ENCODE peak calls at places on chromosomes 6 and 20, in ten cellular contexts. U is right cardiac atrium; R is H7; O is left ventricle myocardium inferior; N is CD8-positive, alpha-beta T cell; V is BJ; D is aorta; A is fibroblast of the aortic adventitia; I is PC-3; L is prostate gland. B is an unnamed sample.
A peak's percentile ranks its signal among the peaks of the same experiment; 100 is the strongest.

GRCh38 chr6:34459899-34460593 is 5.8 kb upstream of the PACSIN1 start:
- DNase-seq in U (no peak), R (peak; percentile 79), O (no peak), N (peak; percentile 12), V (no peak), D (no peak), A (peak; percentile 63), I (peak; percentile 73), L (peak; percentile 44), B (peak; percentile 48)

GRCh38 chr6:168865-169455 is 123.3 kb upstream of the DUSP22 start:
- DNase-seq in U (no peak), R (peak; percentile 62), O (no peak), N (no peak), V (no peak), D (no peak), A (peak; percentile 75), I (peak; percentile 81), L (no peak), B (peak; percentile 50)

GRCh38 chr6:35505985-35506384 is 6.7 kb downstream of the TULP1 start:
- DNase-seq in U (no peak), R (peak; percentile 81), O (no peak), N (no peak), V (no peak), D (no peak), A (no peak), I (no peak), L (no peak), B (no peak)

GRCh38 chr6:132919476-132919875 is 105.1 kb downstream of the RPS12 start:
- DNase-seq in U (peak; percentile 78), R (no peak), O (peak; percentile 69), N (no peak), V (peak; percentile 26), D (no peak), A (peak; percentile 70), I (peak; percentile 70), L (peak; percentile 30), B (peak; percentile 93)

GRCh38 chr20:57135875-57136274 is 130.6 kb downstream of the BMP7 start:
- DNase-seq in U (no peak), R (no peak), O (no peak), N (no peak), V (no peak), D (peak; percentile 21), A (no peak), I (no peak), L (no peak), B (no peak)

GRCh38 chr6:37265031-37265430 is 7.1 kb upstream of the TMEM217 start:
- DNase-seq in U (no peak), R (no peak), O (no peak), N (no peak), V (no peak), D (no peak), A (no peak), I (no peak), L (no peak), B (no peak)

GRCh38 chr6:170529839-170530520 is 23.1 kb downstream of the PSMB1 start:
- DNase-seq in U (peak; percentile 78), R (peak; percentile 71), O (peak; percentile 70), N (peak; percentile 39), V (peak; percentile 5), D (peak; percentile 88), A (peak; percentile 79), I (peak; percentile 70), L (peak; percentile 70), B (peak; percentile 80)

GRCh38 chr6:125014157-125014957 is 52.1 kb downstream of the RNF217 start:
- DNase-seq in U (no peak), R (no peak), O (no peak), N (no peak), V (no peak), D (no peak), A (peak; percentile 88), I (no peak), L (no peak), B (peak; percentile 77)

GRCh38 chr6:108766886-108767285 is 81.3 kb upstream of the ARMC2 start:
- DNase-seq in U (no peak), R (no peak), O (no peak), N (no peak), V (no peak), D (no peak), A (no peak), I (no peak), L (no peak), B (no peak)

GRCh38 chr6:89562114-89562815 is 76.3 kb downstream of the LYRM2 start:
- DNase-seq in U (peak; percentile 29), R (no peak), O (no peak), N (no peak), V (no peak), D (no peak), A (peak; percentile 10), I (no peak), L (no peak), B (peak; percentile 6)
- H3K4me3 ChIP-seq in U (peak overlapping the region; percentile 21), R (no peak overlapping the region), O (peak overlapping the region; percentile 47), N (no peak overlapping the region), V (no peak overlapping the region), D (peak overlapping the region; percentile 84), A (no peak overlapping the region), I (no peak overlapping the region), L (no peak overlapping the region), B (no peak overlapping the region)

DNA sequence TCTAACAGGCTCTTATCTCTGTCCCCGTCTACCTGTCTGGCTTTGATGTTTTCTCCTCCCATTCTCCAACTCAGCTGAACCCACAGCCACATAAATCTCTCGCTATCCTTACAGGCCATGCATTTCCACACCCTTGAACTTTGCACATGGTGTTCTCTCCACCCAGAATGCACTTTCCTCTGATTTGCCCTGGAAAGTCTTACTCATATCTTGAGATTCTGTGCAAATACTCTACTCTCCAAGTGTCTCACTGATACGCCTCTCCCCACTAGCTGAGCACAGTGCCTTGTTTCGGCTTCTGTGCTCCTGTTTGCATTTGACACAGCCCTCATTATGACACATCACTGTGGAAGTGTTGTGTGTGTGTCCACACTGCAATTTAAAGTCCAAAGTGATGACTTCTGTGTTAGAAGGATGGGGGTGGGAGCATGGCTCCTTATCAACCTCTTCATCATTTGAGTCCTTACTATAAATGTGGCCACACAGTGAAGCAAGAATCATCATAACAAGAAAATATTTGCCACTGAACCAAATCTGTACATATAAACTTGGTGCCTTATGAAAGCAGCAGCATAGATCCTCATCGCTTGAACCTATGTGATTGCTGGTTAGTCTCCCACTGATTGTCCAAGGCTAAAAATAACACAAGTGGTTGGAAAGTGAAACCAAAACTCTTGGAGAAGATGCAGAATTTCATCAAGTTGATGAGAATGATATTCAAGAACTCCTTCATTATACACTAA is 5.5 kb upstream of the PRELID3B start:
- DNase-seq in U (no peak), R (no peak), O (no peak), N (no peak), V (no peak), D (no peak), A (peak; percentile 25), I (peak; percentile 96), L (no peak), B (peak; percentile 38)
- H3K4me3 ChIP-seq in U (no peak overlapping the region), R (no peak overlapping the region), O (no peak overlapping the region), N (no peak overlapping the region), V (no peak overlapping the region), D (no peak overlapping the region), A (peak overlapping the region; percentile 25), I (peak overlapping the region; percentile 34), L (no peak overlapping the region), B (no peak overlapping the region)

GRCh38 chr20:45340951-45341350 is 7.3 kb downstream of the SDC4 start:
- DNase-seq in U (no peak), R (peak; percentile 72), O (no peak), N (no peak), V (no peak), D (no peak), A (no peak), I (no peak), L (no peak), B (no peak)
- H3K4me3 ChIP-seq in U (no peak overlapping the region), R (no peak overlapping the region), O (peak overlapping the region; percentile 55), N (no peak overlapping the region), V (no peak overlapping the region), D (no peak overlapping the region), A (no peak overlapping the region), I (no peak overlapping the region), L (no peak overlapping the region), B (no peak overlapping the region)

DNA sequence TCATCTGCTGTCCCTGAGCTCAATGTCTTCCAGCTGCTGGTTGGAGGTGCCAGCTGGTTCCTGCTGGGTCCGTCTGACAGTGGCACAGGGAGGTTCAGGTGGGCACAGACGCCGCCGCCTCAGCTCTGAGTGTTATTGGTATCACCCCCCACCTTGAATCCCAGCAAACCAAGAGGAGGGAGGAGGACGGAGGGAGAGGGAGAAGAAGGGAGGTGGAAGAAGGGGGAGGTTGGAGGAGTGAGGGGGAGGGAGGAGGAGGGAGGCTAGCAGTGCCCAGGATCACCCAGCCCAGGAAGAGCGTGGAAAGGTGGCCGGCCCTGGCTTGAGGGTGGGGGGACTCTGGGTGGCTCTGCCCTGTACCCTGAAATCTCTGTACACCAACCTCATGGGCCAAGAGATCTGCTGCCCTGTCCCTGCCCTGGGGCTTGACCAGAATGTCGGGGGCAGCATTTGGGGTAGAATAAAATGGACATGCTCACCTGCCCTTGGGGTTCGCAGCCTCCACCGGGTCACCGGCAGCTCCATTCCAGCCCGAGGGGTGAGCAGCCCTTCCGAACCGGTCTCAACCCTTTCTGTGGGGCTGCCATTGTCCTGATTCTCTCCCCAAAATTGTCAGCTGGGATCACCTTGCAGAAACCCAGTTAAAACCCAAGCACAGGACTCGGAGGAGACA is 17.1 kb downstream of the NTSR1 start:
- DNase-seq in U (no peak), R (no peak), O (peak; percentile 6), N (no peak), V (no peak), D (peak; percentile 52), A (no peak), I (no peak), L (no peak), B (no peak)
- H3K4me3 ChIP-seq in U (no peak overlapping the region), R (no peak overlapping the region), O (no peak overlapping the region), N (no peak overlapping the region), V (no peak overlapping the region), D (no peak overlapping the region), A (no peak overlapping the region), I (no peak overlapping the region), L (no peak overlapping the region), B (no peak overlapping the region)

DNA sequence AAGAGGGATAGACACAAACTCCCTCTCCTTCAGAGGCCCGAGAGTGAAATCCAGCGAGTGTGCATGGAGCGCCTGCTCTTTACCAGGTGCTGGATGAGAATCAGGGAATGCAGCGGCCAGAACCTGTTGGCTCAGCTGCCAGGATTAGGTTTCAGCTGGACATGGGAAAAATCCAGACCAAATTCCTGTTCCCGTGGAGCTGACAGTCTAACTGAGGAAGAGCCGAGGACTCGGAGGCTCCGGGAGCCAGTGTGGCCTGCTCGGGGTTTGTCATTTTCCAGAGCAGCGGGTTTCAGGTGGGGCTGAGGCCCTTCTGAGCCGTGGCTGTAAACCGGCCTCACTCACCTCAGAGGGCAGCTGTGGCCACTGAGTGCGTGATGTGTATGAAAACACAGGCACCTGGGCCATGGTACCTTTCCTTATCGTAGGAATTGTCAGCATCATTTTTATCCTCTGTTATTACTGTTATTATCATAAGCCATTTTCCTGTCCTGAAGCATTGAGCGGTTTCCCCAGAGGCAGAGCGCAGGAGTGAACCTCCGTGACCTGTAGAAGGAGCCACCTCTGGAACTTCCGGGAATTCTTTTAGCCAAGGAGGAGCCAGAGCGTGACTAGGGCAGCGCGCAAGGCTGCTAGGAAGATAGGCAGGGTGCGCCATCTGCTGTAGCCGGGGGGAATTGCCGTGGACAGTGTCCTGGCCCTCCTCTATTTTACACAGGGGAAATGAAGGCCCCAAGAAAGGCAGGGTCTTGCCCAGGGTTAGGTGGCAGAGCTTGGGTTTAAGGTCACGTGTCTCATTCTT is 27.3 kb downstream of the PKIG start:
- DNase-seq in U (peak; percentile 88), R (peak; percentile 90), O (peak; percentile 89), N (peak; percentile 71), V (peak; percentile 26), D (peak; percentile 97), A (peak; percentile 89), I (peak; percentile 94), L (peak; percentile 82), B (peak; percentile 73)
- H3K4me3 ChIP-seq in U (no peak overlapping the region), R (no peak overlapping the region), O (peak overlapping the region; percentile 47), N (peak overlapping the region; percentile 5), V (no peak overlapping the region), D (no peak overlapping the region), A (no peak overlapping the region), I (no peak overlapping the region), L (peak overlapping the region; percentile 3), B (no peak overlapping the region)

GRCh38 chr6:157614026-157614484 is 209.0 kb upstream of the SNX9 start:
- DNase-seq in U (no peak), R (no peak), O (no peak), N (no peak), V (no peak), D (no peak), A (no peak), I (peak; percentile 68), L (no peak), B (peak; percentile 6)
- H3K4me3 ChIP-seq in U (no peak overlapping the region), R (no peak overlapping the region), O (no peak overlapping the region), N (no peak overlapping the region), V (no peak overlapping the region), D (no peak overlapping the region), A (no peak overlapping the region), I (peak overlapping the region; percentile 67), L (no peak overlapping the region), B (no peak overlapping the region)

B was measured in astrocyte of the spinal cord.